ENCODE peak calls at places on chromosomes 1 and 21, in nine cellular contexts. E, M, R, X, F, K, Y, B and A are unnamed samples.

GRCh38 chr1:208615356-208615755 is 371.2 kb upstream of the PLXNA2 start:
- DNase-seq in Y (no peak), F (no peak), E (no peak), B (no peak), K (no peak), X (no peak), M (no peak), R (no peak), A (no peak)

GRCh38 chr1:114496091-114496490 is 14.9 kb downstream of the TRIM33 start:
- DNase-seq in F (no peak), Y (no peak), E (no peak), K (no peak), M (no peak), R (no peak), B (no peak), X (no peak), A (no peak)

GRCh38 chr1:245880754-245881403 is 626.2 kb downstream of the SMYD3 start:
- DNase-seq in B (peak; percentile 93), Y (no peak), X (peak; percentile 73), K (no peak), F (peak; percentile 29), E (no peak), R (no peak), M (no peak), A (no peak)

GRCh38 chr1:48470506-48470905 is 1.5 kb downstream of the SPATA6 start:
- DNase-seq in X (peak; percentile 63), K (peak; percentile 38), M (peak; percentile 22), B (peak; percentile 52), E (no peak), F (no peak), R (peak; percentile 57), Y (peak; percentile 33), A (peak; percentile 7)

GRCh38 chr1:229130028-229130668 is 140.8 kb upstream of the RAB4A start:
- DNase-seq in M (no peak), X (no peak), Y (no peak), R (peak; percentile 80), B (no peak), F (no peak), K (no peak), E (peak; percentile 85), A (no peak)

GRCh38 chr1:198151688-198152087 is 5.1 kb upstream of the NEK7 start:
- DNase-seq in X (no peak), R (no peak), M (no peak), F (no peak), K (no peak), Y (no peak), E (no peak), B (peak; percentile 73), A (peak; percentile 91)

GRCh38 chr1:54574158-54574778 is 26.2 kb downstream of the ACOT11 start:
- DNase-seq in E (no peak), Y (no peak), X (no peak), B (no peak), M (no peak), R (no peak), K (no peak), F (no peak), A (no peak)

GRCh38 chr21:36901575-36901974 is 64.9 kb downstream of the HLCS start:
- DNase-seq in B (no peak), X (no peak), F (no peak), E (no peak), Y (no peak), K (no peak), R (no peak), M (no peak), A (no peak)

GRCh38 chr1:5992814-5993552 is 758 bp upstream of the NPHP4 start:
- DNase-seq in E (peak; percentile 44), R (no peak), M (no peak), K (no peak), X (no peak), Y (no peak), B (no peak), F (no peak), A (no peak)

GRCh38 chr21:25952306-25952705 is 217.5 kb downstream of the GABPA start:
- DNase-seq in K (no peak), E (no peak), B (no peak), F (no peak), R (no peak), Y (no peak), X (no peak), M (no peak), A (peak; percentile 80)

GRCh38 chr1:212368073-212368484 is 46.6 kb downstream of the PACC1 start:
- DNase-seq in K (no peak), X (peak; percentile 86), B (peak; percentile 87), M (peak; percentile 66), Y (peak; percentile 3), F (peak; percentile 52), R (no peak), E (peak; percentile 82), A (peak; percentile 89)

GRCh38 chr1:222955964-222956363 is 141.1 kb downstream of the DISP1 start:
- DNase-seq in R (no peak), F (no peak), B (no peak), X (no peak), M (no peak), K (no peak), Y (no peak), E (no peak), A (no peak)

GRCh38 chr1:220552672-220553258 is 24.8 kb downstream of the MARK1 start:
- DNase-seq in M (no peak), Y (no peak), E (no peak), F (no peak), R (no peak), X (peak; percentile 45), B (no peak), K (no peak), A (no peak)

GRCh38 chr21:26845066-26845749 is at the start of gene ADAMTS1:
- DNase-seq in Y (no peak), M (peak; percentile 71), X (peak; percentile 88), K (peak; percentile 98), B (peak; percentile 91), R (peak; percentile 77), E (no peak), F (peak; percentile 86), A (peak; percentile 66)

GRCh38 chr1:3347257-3348020 is 107.0 kb upstream of the ARHGEF16 start:
- DNase-seq in Y (no peak), E (no peak), K (no peak), X (no peak), B (no peak), F (no peak), M (no peak), R (no peak), A (no peak)

GRCh38 chr1:10671551-10672375 is 124.7 kb downstream of the CASZ1 start:
- DNase-seq in B (no peak), X (no peak), F (no peak), Y (no peak), R (no peak), E (no peak), M (no peak), K (no peak), A (no peak)

GRCh38 chr1:6080469-6080868 is 34.8 kb downstream of the KCNAB2 start:
- DNase-seq in R (no peak), X (no peak), K (no peak), F (no peak), M (peak; percentile 29), B (no peak), Y (no peak), E (no peak), A (peak; percentile 63)

GRCh38 chr1:228471762-228472398 is 15.3 kb upstream of the RNF187 start:
- DNase-seq in F (no peak), E (peak; percentile 75), M (no peak), X (peak; percentile 66), B (peak; percentile 73), K (no peak), R (no peak), Y (peak; percentile 3), A (peak; percentile 70)

GRCh38 chr1:40315795-40316594 is 1.1 kb downstream of the COL9A2 start:
- DNase-seq in B (no peak), M (no peak), X (no peak), F (no peak), E (peak; percentile 46), K (no peak), R (peak; percentile 53), Y (peak; percentile 98), A (peak; percentile 25)

GRCh38 chr1:54499097-54500029 is 48.7 kb upstream of the ACOT11 start:
- DNase-seq in R (peak; percentile 57), F (no peak), X (peak; percentile 19), K (peak; percentile 41), B (peak; percentile 47), Y (peak; percentile 57), E (peak; percentile 56), M (peak; percentile 66), A (peak; percentile 48)

GRCh38 chr1:201649776-201650607 is 111.1 kb downstream of the NAV1 start:
- DNase-seq in R (peak; percentile 97), Y (peak; percentile 60), E (peak; percentile 16), B (peak; percentile 77), K (peak; percentile 88), F (no peak), M (peak; percentile 64), X (peak; percentile 68), A (no peak)

GRCh38 chr1:108858541-108858940 is 1.6 kb upstream of the AKNAD1 start:
- DNase-seq in K (no peak), F (no peak), M (no peak), B (no peak), X (no peak), E (no peak), R (no peak), Y (no peak), A (no peak)

GRCh38 chr21:35399706-35400105 is 350.6 kb upstream of the RUNX1 start:
- DNase-seq in X (no peak), E (no peak), Y (no peak), R (no peak), K (no peak), F (no peak), M (no peak), B (no peak), A (no peak)

GRCh38 chr1:113027449-113027848 is 45.5 kb upstream of the LRIG2 start:
- DNase-seq in B (no peak), X (no peak), K (no peak), E (no peak), M (no peak), F (no peak), Y (no peak), R (no peak), A (no peak)

GRCh38 chr1:211259596-211260126 is 495 bp downstream of the RCOR3 start:
- DNase-seq in X (peak; percentile 46), Y (no peak), B (peak; percentile 61), M (peak; percentile 34), R (peak; percentile 78), F (peak; percentile 28), K (peak; percentile 62), E (no peak), A (peak; percentile 57)

GRCh38 chr1:39268906-39269305 is 64.4 kb downstream of the MACF1 start:
- DNase-seq in Y (peak; percentile 98), X (no peak), R (no peak), B (no peak), K (no peak), F (no peak), M (no peak), E (no peak), A (no peak)

GRCh38 chr1:30984167-30984870 is 75.8 kb upstream of the SDC3 start:
- DNase-seq in B (no peak), X (no peak), R (no peak), K (no peak), M (no peak), Y (no peak), F (no peak), E (no peak), A (no peak)

GRCh38 chr1:204581759-204582158 is 65.6 kb downstream of the MDM4 start:
- DNase-seq in E (no peak), Y (no peak), X (no peak), K (no peak), R (no peak), M (no peak), F (no peak), B (no peak), A (no peak)

GRCh38 chr1:103256490-103256889 is 148.2 kb upstream of the COL11A1 start:
- DNase-seq in X (peak; percentile 64), F (peak; percentile 54), R (no peak), E (no peak), M (no peak), Y (no peak), K (no peak), B (peak; percentile 25), A (no peak)

GRCh38 chr1:163346326-163346870 is 24.6 kb downstream of the NUF2 start:
- DNase-seq in X (peak; percentile 49), M (no peak), K (no peak), F (no peak), R (no peak), B (peak; percentile 10), E (no peak), Y (no peak), A (peak; percentile 31)

GRCh38 chr1:233790662-233791371 is 113.7 kb upstream of the SLC35F3 start:
- DNase-seq in X (peak; percentile 64), M (peak; percentile 50), F (peak; percentile 27), Y (peak; percentile 37), R (no peak), B (peak; percentile 71), K (peak; percentile 26), E (peak; percentile 55), A (peak; percentile 58)